ENCODE peak calls at places on chromosomes 5 and 9, in five cellular contexts. H, F, Z, X and L are unnamed samples.

GRCh38 chr9:123167474-123167873 is 100.9 kb downstream of the STRBP start:
- DNase-seq in H (no peak), F (no peak), Z (no peak), X (no peak), L (no peak)

GRCh38 chr5:145960848-145961600 is 24.6 kb downstream of the SH3RF2 start:
- DNase-seq in H (no peak), F (no peak), Z (no peak), X (no peak), L (no peak)

GRCh38 chr9:126319651-126320050 is 7.0 kb upstream of the MVB12B start:
- DNase-seq in H (no peak), F (no peak), Z (no peak), X (peak; percentile 45), L (no peak)

GRCh38 chr5:74865799-74866652 is at the start of gene FAM169A:
- DNase-seq in H (peak; percentile 61), F (no peak), Z (peak; percentile 55), X (no peak), L (no peak)

GRCh38 chr5:125798311-125798710 is 624.9 kb upstream of the GRAMD2B start:
- DNase-seq in H (no peak), F (no peak), Z (no peak), X (peak; percentile 19), L (no peak)

GRCh38 chr5:123776761-123777160 is 264.8 kb downstream of the CSNK1G3 start:
- DNase-seq in H (no peak), F (no peak), Z (no peak), X (no peak), L (no peak)

GRCh38 chr9:6915635-6916034 is 157.9 kb downstream of the KDM4C start:
- DNase-seq in H (no peak), F (no peak), Z (no peak), X (no peak), L (no peak)

GRCh38 chr5:15365040-15365439 is 134.9 kb upstream of the FBXL7 start:
- DNase-seq in H (no peak), F (no peak), Z (no peak), X (no peak), L (no peak)

GRCh38 chr5:73901045-73901444 is 275.0 kb downstream of the ARHGEF28 start:
- DNase-seq in H (no peak), F (no peak), Z (peak; percentile 79), X (no peak), L (peak; percentile 31)

GRCh38 chr9:2679011-2679410 is 38.3 kb upstream of the KCNV2 start:
- DNase-seq in H (no peak), F (no peak), Z (no peak), X (no peak), L (no peak)

GRCh38 chr5:109413463-109413862 is 3.7 kb upstream of the PJA2 start:
- DNase-seq in H (no peak), F (no peak), Z (no peak), X (no peak), L (no peak)

GRCh38 chr9:27165067-27165466 is 56.0 kb downstream of the TEK start:
- DNase-seq in H (no peak), F (no peak), Z (no peak), X (no peak), L (no peak)

GRCh38 chr5:138952962-138953361 is 77.8 kb upstream of the LRRTM2 start:
- DNase-seq in H (no peak), F (no peak), Z (no peak), X (peak; percentile 9), L (no peak)

GRCh38 chr5:160269017-160269416 is 39.7 kb downstream of the FABP6 start:
- DNase-seq in H (peak; percentile 93), F (peak; percentile 30), Z (no peak), X (peak; percentile 77), L (peak; percentile 54)

GRCh38 chr5:53327811-53328331 is 152.6 kb upstream of the FST start:
- DNase-seq in H (no peak), F (no peak), Z (no peak), X (no peak), L (no peak)

GRCh38 chr9:137156567-137157375 is 13.1 kb downstream of the LRRC26 start:
- DNase-seq in H (peak; percentile 82), F (peak; percentile 30), Z (no peak), X (no peak), L (no peak)

GRCh38 chr9:2560175-2560574 is 61.4 kb upstream of the VLDLR start:
- DNase-seq in H (no peak), F (no peak), Z (no peak), X (no peak), L (no peak)

GRCh38 chr5:107457138-107457537 is 213.6 kb downstream of the EFNA5 start:
- DNase-seq in H (no peak), F (no peak), Z (no peak), X (no peak), L (no peak)

GRCh38 chr5:140113180-140113698 is 670 bp upstream of the PURA start:
- DNase-seq in H (peak; percentile 65), F (no peak), Z (no peak), X (no peak), L (no peak)

GRCh38 chr9:17531642-17532254 is 47.1 kb upstream of the SH3GL2 start:
- DNase-seq in H (no peak), F (no peak), Z (peak; percentile 38), X (peak; percentile 68), L (peak; percentile 61)

GRCh38 chr5:31556461-31556860 is 24.4 kb downstream of the C5orf22 start:
- DNase-seq in H (no peak), F (no peak), Z (no peak), X (no peak), L (no peak)

GRCh38 chr9:121686930-121687541 is 35.6 kb downstream of the DAB2IP start:
- DNase-seq in H (peak; percentile 84), F (peak; percentile 65), Z (peak; percentile 79), X (peak; percentile 79), L (peak; percentile 69)

GRCh38 chr9:20980713-20981481 is 50.5 kb downstream of the HACD4 start:
- DNase-seq in H (no peak), F (no peak), Z (no peak), X (peak; percentile 83), L (no peak)

GRCh38 chr5:53479045-53479655 is 1.3 kb upstream of the FST start:
- DNase-seq in H (no peak), F (no peak), Z (no peak), X (no peak), L (no peak)

GRCh38 chr5:55903121-55903701 is 52.1 kb downstream of the IL31RA start:
- DNase-seq in H (no peak), F (peak; percentile 20), Z (no peak), X (peak; percentile 86), L (no peak)

GRCh38 chr5:148261221-148261620 is 7.4 kb upstream of the SPINK13 start:
- DNase-seq in H (no peak), F (no peak), Z (no peak), X (no peak), L (no peak)
- TF ChIP-seq POLR2A in H (no peak), F (no peak), Z (no peak), X (no peak), L (no peak)

GRCh38 chr9:5502553-5502952 is 7.8 kb upstream of the PDCD1LG2 start:
- DNase-seq in H (no peak), F (no peak), Z (no peak), X (no peak), L (no peak)

GRCh38 chr9:5500441-5501235 is 9.7 kb upstream of the PDCD1LG2 start:
- DNase-seq in H (peak; percentile 69), F (no peak), Z (no peak), X (no peak), L (no peak)

GRCh38 chr9:5499889-5500398 is 10.4 kb upstream of the PDCD1LG2 start:
- DNase-seq in H (no peak), F (no peak), Z (no peak), X (no peak), L (peak; percentile 35)

GRCh38 chr9:5493597-5494511 is 16.5 kb upstream of the PDCD1LG2 start:
- DNase-seq in H (no peak), F (no peak), Z (no peak), X (peak; percentile 72), L (peak; percentile 54)

GRCh38 chr9:5499157-5499556 is 11.2 kb upstream of the PDCD1LG2 start:
- DNase-seq in H (no peak), F (no peak), Z (no peak), X (no peak), L (no peak)
- H3K4me3 ChIP-seq in H (no peak overlapping the region), F (no peak overlapping the region), Z (no peak overlapping the region), X (no peak overlapping the region), L (no peak overlapping the region)

GRCh38 chr5:136058031-136058971 is 29.5 kb downstream of the TGFBI start:
- DNase-seq in H (no peak), F (no peak), Z (peak; percentile 70), X (peak; percentile 20), L (peak; percentile 49)
- TF ChIP-seq CTCF in H (peak; percentile 44), F (no peak), Z (peak; percentile 71), X (no peak), L (peak; percentile 63)

GRCh38 chr5:6496207-6496584 is 47.5 kb downstream of the UBE2QL1 start:
- DNase-seq in H (no peak), F (no peak), Z (no peak), X (no peak), L (no peak)
- TF ChIP-seq POLR2A in H (no peak), F (no peak), Z (no peak), X (no peak), L (no peak)